ENCODE peak calls at places on chromosome 4, in seven cellular contexts. Q is trophoblast cell, T is HS-5, C is AG08395, Y is NCI-H774, U is HTR-8/SVneo, P is progenitor cell of endocrine pancreas. W is an unnamed sample.

GRCh38 chr4:140963883-140964282 is 169.4 kb downstream of the RNF150 start:
- DNase-seq in Q (no peak), T (no peak), C (no peak), Y (no peak), U (no peak), P (no peak), W (no peak)

GRCh38 chr4:85953651-85954018 is 406.2 kb downstream of the MAPK10 start:
- DNase-seq in Q (peak; percentile 47), T (no peak), C (peak; percentile 45), Y (no peak), U (no peak), P (no peak), W (no peak)

GRCh38 chr4:40547446-40548132 is 82.1 kb downstream of the RBM47 start:
- DNase-seq in Q (no peak), T (no peak), C (no peak), Y (no peak), U (no peak), P (no peak), W (no peak)

GRCh38 chr4:70768301-70768948 is 46.7 kb downstream of the RUFY3 start:
- DNase-seq in Q (no peak), T (no peak), C (no peak), Y (no peak), U (no peak), P (no peak), W (no peak)

GRCh38 chr4:158823461-158823873 is 54.6 kb downstream of the FNIP2 start:
- DNase-seq in Q (peak; percentile 55), T (no peak), C (no peak), Y (no peak), U (no peak), P (no peak), W (no peak)

GRCh38 chr4:184475096-184475461 is 729 bp upstream of the IRF2 start:
- DNase-seq in Q (peak; percentile 24), T (no peak), C (peak; percentile 59), Y (no peak), U (peak; percentile 54), P (no peak), W (no peak)

GRCh38 chr4:176137626-176138025 is 57.8 kb downstream of the SPATA4 start:
- DNase-seq in Q (no peak), T (peak; percentile 46), C (peak; percentile 41), Y (no peak), U (no peak), P (no peak), W (no peak)

GRCh38 chr4:77022581-77023133 is 53.1 kb downstream of the CCNI start:
- DNase-seq in Q (no peak), T (no peak), C (peak; percentile 76), Y (no peak), U (no peak), P (no peak), W (no peak)

GRCh38 chr4:27176400-27176799 is 315.8 kb downstream of the STIM2 start:
- DNase-seq in Q (no peak), T (no peak), C (peak; percentile 12), Y (peak; percentile 69), U (peak; percentile 11), P (no peak), W (no peak)

GRCh38 chr4:164446516-164446915 is 307.4 kb upstream of the SMIM31 start:
- DNase-seq in Q (no peak), T (no peak), C (no peak), Y (no peak), U (peak; percentile 14), P (no peak), W (no peak)

GRCh38 chr4:8050555-8051206 is 107.9 kb downstream of the ABLIM2 start:
- DNase-seq in Q (no peak), T (no peak), C (peak; percentile 36), Y (peak; percentile 61), U (no peak), P (no peak), W (no peak)

GRCh38 chr4:53478671-53479456 is 101.4 kb downstream of the FIP1L1 start:
- DNase-seq in Q (no peak), T (peak; percentile 77), C (peak; percentile 60), Y (no peak), U (no peak), P (no peak), W (no peak)

GRCh38 chr4:79964020-79964714 is 108.9 kb downstream of the ANTXR2 start:
- DNase-seq in Q (no peak), T (no peak), C (no peak), Y (no peak), U (no peak), P (no peak), W (no peak)

GRCh38 chr4:168540865-168541607 is 44.2 kb downstream of the PALLD start:
- DNase-seq in Q (no peak), T (no peak), C (no peak), Y (no peak), U (no peak), P (no peak), W (no peak)

GRCh38 chr4:15314974-15315373 is 112.9 kb upstream of the C1QTNF7 start:
- DNase-seq in Q (no peak), T (no peak), C (no peak), Y (no peak), U (no peak), P (no peak), W (no peak)

GRCh38 chr4:6087669-6088068 is 69.4 kb upstream of the C4orf50 start:
- DNase-seq in Q (no peak), T (peak; percentile 5), C (no peak), Y (peak; percentile 27), U (peak; percentile 27), P (no peak), W (no peak)

W was measured in NCI-H1048.